ENCODE peak calls at places on chromosomes 6 and 20, in nine cellular contexts. D, T, N, A, W, O, G, F and R are unnamed samples. For H3K4me1, the result is how much of the 10 kb centered on the place peaks cover.

GRCh38 chr6:72031471-72031870 is 145.1 kb downstream of the RIMS1 start:
- DNase-seq in A (no peak), G (no peak), O (no peak), T (no peak), N (no peak), D (no peak), F (no peak), W (no peak), R (no peak)

GRCh38 chr6:142009647-142010046 is 123.1 kb upstream of the GJE1 start:
- DNase-seq in O (no peak), W (peak), N (no peak), F (no peak), A (no peak), D (no peak), G (no peak), T (no peak), R (peak)

GRCh38 chr20:11389188-11389587 is 528.5 kb upstream of the BTBD3 start:
- DNase-seq in O (no peak), N (no peak), W (peak), T (no peak), F (no peak), D (no peak), G (no peak), A (no peak), R (peak)

GRCh38 chr20:32355417-32355841 is 2.7 kb upstream of the ASXL1 start:
- DNase-seq in D (no peak), A (no peak), T (no peak), W (no peak), N (no peak), G (peak), O (no peak), F (no peak), R (no peak)

GRCh38 chr6:22247916-22248482 is 48.8 kb downstream of the PRL start:
- DNase-seq in A (no peak), G (no peak), T (no peak), F (no peak), N (no peak), D (no peak), O (no peak), W (no peak), R (peak)

GRCh38 chr6:106729848-106730247 is 100.5 kb downstream of the QRSL1 start:
- DNase-seq in N (no peak), G (no peak), A (no peak), F (peak), W (no peak), O (no peak), D (no peak), T (no peak), R (no peak)

GRCh38 chr6:17167327-17167979 is 65.6 kb downstream of the STMND1 start:
- DNase-seq in A (peak), W (peak), T (peak), G (no peak), O (peak), D (no peak), F (peak), N (no peak), R (peak)

GRCh38 chr20:51985013-51985415 is 182.7 kb upstream of the SALL4 start:
- DNase-seq in O (no peak), T (no peak), A (peak), D (no peak), G (no peak), F (no peak), N (no peak), W (peak), R (peak)

GRCh38 chr6:170404036-170404435 is 97.5 kb downstream of the FAM120B start:
- DNase-seq in T (no peak), F (no peak), W (no peak), D (no peak), N (no peak), O (no peak), G (no peak), A (no peak), R (no peak)

GRCh38 chr6:38091626-38092025 is 272.1 kb downstream of the ZFAND3 start:
- DNase-seq in A (no peak), N (no peak), F (no peak), G (no peak), T (no peak), W (no peak), D (no peak), O (no peak), R (no peak)

GRCh38 chr20:19583532-19584175 is 174.4 kb upstream of the RIN2 start:
- DNase-seq in N (peak), A (peak), W (peak), O (peak), D (peak), G (no peak), F (peak), T (peak), R (peak)

GRCh38 chr20:252801-253200 is 4.7 kb upstream of the DEFB132 start:
- DNase-seq in D (no peak), A (no peak), W (no peak), F (no peak), N (no peak), T (no peak), O (no peak), G (no peak), R (no peak)

GRCh38 chr6:28953039-28953872 is 29.5 kb upstream of the TRIM27 start:
- DNase-seq in N (no peak), D (no peak), O (no peak), T (no peak), A (peak), W (peak), F (peak), G (peak), R (peak)

GRCh38 chr6:119627908-119628669 is 278.5 kb upstream of the MAN1A1 start:
- DNase-seq in D (no peak), G (no peak), O (no peak), A (peak), T (no peak), W (peak), N (no peak), F (no peak), R (peak)

GRCh38 chr6:132548746-132549463 is 3.6 kb upstream of the TAAR8 start:
- DNase-seq in T (no peak), W (no peak), A (no peak), O (no peak), F (no peak), G (no peak), D (no peak), N (no peak), R (no peak)

GRCh38 chr20:20241966-20242365 is 125.9 kb upstream of the INSM1 start:
- DNase-seq in W (no peak), O (no peak), D (no peak), F (no peak), T (no peak), N (no peak), G (no peak), A (no peak), R (no peak)

GRCh38 chr6:15916581-15916980 is 212.3 kb upstream of the MYLIP start:
- DNase-seq in T (no peak), W (no peak), O (no peak), G (no peak), N (no peak), F (no peak), A (no peak), D (no peak), R (no peak)

GRCh38 chr6:34459899-34460593 is 5.8 kb upstream of the PACSIN1 start:
- DNase-seq in A (peak), F (peak), O (peak), T (no peak), N (no peak), G (peak), W (peak), D (no peak), R (peak)

GRCh38 chr6:149897015-149897697 is 757 bp downstream of the RAET1E start:
- DNase-seq in A (no peak), W (peak), O (peak), G (no peak), N (peak), F (peak), T (peak), D (peak), R (peak)

GRCh38 chr6:11824986-11825385 is 46.4 kb upstream of the ADTRP start:
- DNase-seq in T (no peak), G (peak), N (no peak), D (no peak), F (no peak), O (no peak), W (no peak), A (no peak), R (no peak)

GRCh38 chr20:10453241-10453640 is 18.1 kb downstream of the SLX4IP start:
- DNase-seq in N (no peak), G (peak), O (no peak), A (no peak), D (no peak), T (no peak), W (no peak), F (no peak), R (no peak)

GRCh38 chr20:63968928-63969760 is 586 bp downstream of the ZNF512B start:
- DNase-seq in D (no peak), N (peak), F (no peak), G (no peak), W (no peak), A (no peak), O (peak), T (peak), R (no peak)

GRCh38 chr20:8454137-8454712 is 322.2 kb downstream of the PLCB1 start:
- DNase-seq in O (peak), N (no peak), F (no peak), G (peak), T (no peak), A (peak), D (no peak), W (peak), R (peak)

GRCh38 chr6:150813319-150813992 is 52.0 kb upstream of the MTHFD1L start:
- DNase-seq in W (peak), N (no peak), G (peak), O (no peak), D (no peak), F (peak), A (peak), T (no peak), R (peak)

GRCh38 chr6:43739642-43740091 is 30.3 kb upstream of the VEGFA start:
- DNase-seq in W (no peak), G (no peak), F (peak), O (no peak), D (peak), N (no peak), T (no peak), A (no peak), R (no peak)

GRCh38 chr20:3720626-3721025 is 8.2 kb upstream of the SIGLEC1 start:
- DNase-seq in A (no peak), N (no peak), O (no peak), T (no peak), W (no peak), G (no peak), D (no peak), F (no peak), R (no peak)

GRCh38 chr6:168272379-168273011 is 47.1 kb downstream of the DACT2 start:
- DNase-seq in T (no peak), A (peak), W (no peak), N (no peak), G (no peak), F (no peak), D (no peak), O (no peak), R (no peak)

GRCh38 chr20:14521016-14521415 is 183.6 kb upstream of the FLRT3 start:
- DNase-seq in D (no peak), N (no peak), W (no peak), F (no peak), G (no peak), A (no peak), T (no peak), O (no peak), R (no peak)

GRCh38 chr6:116070990-116071389 is 10.3 kb upstream of the FRK start:
- DNase-seq in D (no peak), A (no peak), O (no peak), G (no peak), W (peak), T (no peak), F (no peak), N (no peak), R (no peak)

GRCh38 chr6:136779682-136780081 is 12.6 kb downstream of the MAP3K5 start:
- DNase-seq in A (no peak), D (no peak), T (no peak), G (no peak), W (no peak), O (no peak), N (no peak), F (no peak), R (no peak)
- H3K27ac ChIP-seq in A (no peak), D (no peak), T (peak), G (peak), W (no peak), O (peak), N (peak), F (no peak), R (no peak)

GRCh38 chr20:62607366-62608217 is 34.7 kb upstream of the SLCO4A1 start:
- DNase-seq in N (peak), A (no peak), O (no peak), T (no peak), G (no peak), F (no peak), W (no peak), D (no peak), R (no peak)

GRCh38 chr20:62609170-62609786 is 33.0 kb upstream of the SLCO4A1 start:
- DNase-seq in G (no peak), T (no peak), N (peak), W (no peak), F (no peak), A (no peak), O (no peak), D (no peak), R (no peak)

GRCh38 chr20:62609811-62610757 is 32.2 kb upstream of the SLCO4A1 start:
- DNase-seq in D (no peak), G (no peak), O (no peak), A (no peak), N (peak), W (no peak), F (no peak), T (no peak), R (no peak)

GRCh38 chr20:62606551-62607201 is 35.6 kb upstream of the SLCO4A1 start:
- DNase-seq in F (no peak), D (no peak), N (peak), O (peak), W (no peak), G (no peak), T (peak), A (no peak), R (peak)

DNA sequence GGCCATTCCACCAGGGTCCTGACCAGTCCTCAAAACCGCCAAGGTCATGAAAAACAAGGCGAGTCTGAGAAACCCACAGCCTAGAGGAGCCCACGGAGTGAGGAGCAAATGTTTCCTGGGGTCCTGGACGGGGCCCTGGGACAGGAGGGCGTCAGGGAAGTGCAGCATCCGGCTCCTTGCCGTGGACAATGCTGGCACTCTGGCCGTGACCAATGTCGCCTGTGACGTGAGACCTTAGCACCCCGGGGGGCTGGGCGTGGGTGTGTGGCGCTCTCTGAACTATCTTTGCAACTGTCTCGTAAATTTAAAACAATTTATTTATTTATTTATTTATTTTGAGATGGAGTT is 34.1 kb upstream of the SLCO4A1 start:
- DNase-seq in A (no peak), T (no peak), N (peak), W (no peak), D (no peak), O (no peak), G (no peak), F (no peak), R (no peak)
- H3K4me1 ChIP-seq in A (under half), T (under half), N (under half), W (under half), D (under half), O (under half), G (under half), F (under half), R (under half)

DNA sequence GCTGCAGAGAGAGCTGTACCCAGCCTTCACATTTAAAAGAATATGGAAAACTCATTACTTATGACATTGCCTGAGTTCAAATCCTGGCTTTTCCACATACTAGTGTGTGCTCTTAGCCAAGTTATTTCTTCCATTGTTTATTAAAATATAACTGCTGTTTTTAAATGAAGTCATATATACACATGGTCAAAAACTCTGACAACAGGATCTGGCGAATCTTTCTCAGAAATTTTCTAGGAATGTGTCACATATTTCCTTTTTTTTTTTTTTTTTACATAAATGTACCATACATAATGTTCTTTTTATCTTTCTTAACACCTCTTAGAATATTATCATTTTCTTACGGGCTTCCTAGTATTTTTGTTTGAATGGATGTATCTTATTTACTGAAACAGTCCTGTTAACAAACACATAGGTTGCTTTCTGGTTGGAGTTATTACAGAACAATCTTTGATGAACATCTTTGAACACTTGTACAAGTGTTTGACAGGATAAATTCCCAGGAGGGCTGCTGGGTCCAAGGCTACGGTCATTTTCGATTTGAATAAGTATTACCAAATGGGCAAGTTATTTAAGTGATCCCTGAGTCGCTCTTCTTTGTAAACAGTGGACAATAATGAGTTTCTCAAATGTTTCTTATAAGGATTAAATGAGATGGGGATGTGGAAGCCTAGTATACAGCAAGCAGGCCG is 1.6 kb upstream of the SNX9 start:
- DNase-seq in F (no peak), A (no peak), G (no peak), D (no peak), N (no peak), T (no peak), O (no peak), W (no peak), R (no peak)
- H3K27ac ChIP-seq in F (no peak), A (no peak), G (no peak), D (no peak), N (peak), T (peak), O (no peak), W (no peak), R (no peak)

GRCh38 chr6:87759491-87760010 is 57.5 kb upstream of the AKIRIN2 start:
- DNase-seq in A (no peak), D (no peak), G (no peak), W (no peak), F (no peak), T (no peak), N (no peak), O (no peak), R (peak)
- H3K4me1 ChIP-seq in A (under half), D (under half), G (under half), W (under half), F (under half), T (under half), N (under half), O (under half), R (under half)

GRCh38 chr6:30781362-30781696 is 37.0 kb upstream of the IER3 start:
- DNase-seq in D (no peak), T (no peak), N (no peak), W (no peak), F (no peak), O (no peak), G (no peak), A (no peak), R (no peak)

GRCh38 chr6:30781697-30782424 is 37.5 kb upstream of the IER3 start:
- DNase-seq in T (peak), F (peak), G (peak), O (peak), W (peak), A (peak), D (peak), N (peak), R (peak)

GRCh38 chr6:30780642-30780920 is 36.2 kb upstream of the IER3 start:
- DNase-seq in F (no peak), O (no peak), A (no peak), G (no peak), T (no peak), W (no peak), D (no peak), N (no peak), R (no peak)

GRCh38 chr6:30778001-30778400 is 33.7 kb upstream of the IER3 start:
- DNase-seq in T (no peak), A (no peak), W (no peak), N (no peak), D (no peak), G (no peak), O (no peak), F (no peak), R (no peak)

GRCh38 chr6:30779850-30780641 is 35.7 kb upstream of the IER3 start:
- DNase-seq in T (no peak), D (no peak), W (no peak), O (no peak), G (no peak), A (no peak), F (no peak), N (no peak), R (no peak)
- H3K27ac ChIP-seq in T (peak), D (no peak), W (peak), O (peak), G (no peak), A (peak), F (peak), N (peak), R (peak)

GRCh38 chr20:57433658-57434389 is 42.6 kb downstream of the RBM38 start:
- DNase-seq in A (no peak), T (no peak), D (no peak), G (no peak), O (no peak), F (no peak), W (no peak), N (no peak), R (no peak)
- H3K4me1 ChIP-seq in A (under half), T (half or more), D (under half), G (under half), O (under half), F (under half), W (under half), N (under half), R (under half)